ENCODE peak calls at places on chromosome 1, in four cellular contexts. D, A, P and W are unnamed samples.

GRCh38 chr1:53519412-53519811 is 60.2 kb downstream of the DMRTB1 start:
- DNase-seq in D (peak; percentile 42), A (no peak), P (no peak), W (no peak)

GRCh38 chr1:42931911-42932422 is 26.7 kb downstream of the SLC2A1 start:
- DNase-seq in D (no peak), A (peak; percentile 93), P (peak; percentile 45), W (no peak)

GRCh38 chr1:35097224-35097623 is 18.0 kb downstream of the ZMYM1 start:
- DNase-seq in D (peak; percentile 82), A (no peak), P (no peak), W (no peak)

GRCh38 chr1:187476671-187477070 is 647.9 kb downstream of the PLA2G4A start:
- DNase-seq in D (peak; percentile 30), A (no peak), P (no peak), W (no peak)

GRCh38 chr1:33010946-33011731 is 25.5 kb downstream of the AK2 start:
- DNase-seq in D (peak; percentile 57), A (no peak), P (no peak), W (no peak)

GRCh38 chr1:41618066-41618825 is 133.8 kb upstream of the EDN2 start:
- DNase-seq in D (peak; percentile 55), A (no peak), P (no peak), W (peak; percentile 62)

GRCh38 chr1:9315411-9316079 is 22.9 kb downstream of the SPSB1 start:
- DNase-seq in D (peak; percentile 83), A (peak; percentile 85), P (peak; percentile 36), W (peak; percentile 52)

GRCh38 chr1:13681921-13682320 is 18.1 kb upstream of the PRDM2 start:
- DNase-seq in D (no peak), A (no peak), P (peak; percentile 64), W (no peak)

GRCh38 chr1:235767795-235768194 is 98.9 kb downstream of the LYST start:
- DNase-seq in D (no peak), A (no peak), P (no peak), W (no peak)

GRCh38 chr1:151984313-151984956 is 9.2 kb downstream of the S100A10 start:
- DNase-seq in D (no peak), A (peak; percentile 81), P (no peak), W (no peak)

GRCh38 chr1:37890378-37891014 is 31.1 kb upstream of the MTF1 start:
- DNase-seq in D (peak; percentile 49), A (peak; percentile 64), P (peak; percentile 45), W (peak; percentile 26)

GRCh38 chr1:169572184-169572583 is 14.1 kb downstream of the F5 start:
- DNase-seq in D (no peak), A (no peak), P (peak; percentile 18), W (no peak)

GRCh38 chr1:12810691-12811408 is 19.7 kb downstream of the PRAMEF1 start:
- DNase-seq in D (no peak), A (no peak), P (peak; percentile 75), W (peak; percentile 4)

GRCh38 chr1:245566952-245567351 is 412.2 kb downstream of the KIF26B start:
- DNase-seq in D (no peak), A (no peak), P (no peak), W (no peak)

GRCh38 chr1:9235123-9235513 is 544 bp downstream of the H6PD start:
- DNase-seq in D (peak; percentile 86), A (no peak), P (peak; percentile 31), W (peak; percentile 60)

GRCh38 chr1:15963968-15964648 is 11.8 kb downstream of the ZBTB17 start:
- DNase-seq in D (no peak), A (peak; percentile 58), P (no peak), W (no peak)